ENCODE peak calls at places on chromosome 9, in ten cellular contexts. G, A, I, M, V, T, Y, S, H and Q are unnamed samples.

GRCh38 chr9:130240410-130241197 is 25.0 kb upstream of the HMCN2 start:
- DNase-seq in I (peak; percentile 47), V (peak; percentile 75), H (peak; percentile 44), T (no peak), Y (peak; percentile 63), A (peak; percentile 67), M (peak; percentile 53), S (no peak), G (peak; percentile 70), Q (peak; percentile 70)

GRCh38 chr9:135087899-135088347 is 455 bp downstream of the OLFM1 start:
- DNase-seq in G (no peak), A (no peak), T (no peak), H (no peak), M (no peak), Y (no peak), V (no peak), I (no peak), S (no peak), Q (peak; percentile 76)

GRCh38 chr9:21252727-21253547 is 13.1 kb upstream of the IFNA14 start:
- DNase-seq in H (peak; percentile 8), T (no peak), I (no peak), S (peak; percentile 14), A (peak; percentile 33), G (peak; percentile 41), Y (peak; percentile 34), M (peak; percentile 25), V (peak; percentile 22), Q (peak; percentile 24)

GRCh38 chr9:5110867-5111681 is 74.4 kb downstream of the INSL6 start:
- DNase-seq in I (no peak), V (no peak), Y (no peak), M (no peak), A (no peak), H (no peak), G (no peak), T (no peak), S (no peak), Q (peak; percentile 7)

GRCh38 chr9:103152473-103152872 is 157.3 kb downstream of the CYLC2 start:
- DNase-seq in I (no peak), Y (no peak), A (no peak), H (no peak), T (no peak), S (no peak), M (no peak), V (no peak), G (no peak), Q (no peak)

GRCh38 chr9:108889649-108890067 is 27.6 kb downstream of the ACTL7A start:
- DNase-seq in S (peak; percentile 43), M (no peak), V (peak; percentile 72), I (no peak), Y (peak; percentile 16), A (no peak), T (no peak), G (no peak), H (no peak), Q (no peak)

GRCh38 chr9:137138701-137139467 is at the start of gene GRIN1:
- DNase-seq in V (peak; percentile 84), G (no peak), T (no peak), A (no peak), H (peak; percentile 48), S (no peak), Y (peak; percentile 80), M (no peak), I (no peak), Q (peak; percentile 95)

GRCh38 chr9:90855208-90856000 is 53.8 kb downstream of the SYK start:
- DNase-seq in A (no peak), I (no peak), S (no peak), G (peak; percentile 32), T (no peak), H (no peak), V (no peak), Y (no peak), M (peak; percentile 17), Q (no peak)

GRCh38 chr9:77449177-77450092 is 198.7 kb downstream of the GNA14 start:
- DNase-seq in A (peak; percentile 68), S (no peak), G (no peak), I (no peak), Y (peak; percentile 32), H (no peak), V (no peak), M (no peak), T (no peak), Q (no peak)